ENCODE peak calls at places on chromosomes 1 and 21, in ten cellular contexts. I is HFF-Myc, D is sigmoid colon, L is ascending aorta, M is AG04450, J is cardiac fibroblast, O is lower lobe of right lung, W is prostate gland, K is tibial nerve, P is IMR-90. X is an unnamed sample.

GRCh38 chr1:17624540-17625256 is 85.2 kb downstream of the ARHGEF10L start:
- DNase-seq in I (no peak), D (peak), L (peak), M (no peak), J (peak), O (peak), W (peak), K (no peak), P (peak), X (peak)

GRCh38 chr21:31526040-31526439 is 133.5 kb upstream of the SOD1 start:
- DNase-seq in I (no peak), D (no peak), L (no peak), M (no peak), J (no peak), O (no peak), W (no peak), K (no peak), P (no peak), X (no peak)

GRCh38 chr1:86687595-86687994 is 16.8 kb upstream of the SH3GLB1 start:
- DNase-seq in I (no peak), D (no peak), L (no peak), M (no peak), J (peak), O (no peak), W (no peak), K (no peak), P (no peak), X (no peak)

GRCh38 chr1:29706936-29707335 is 470.6 kb downstream of the PTPRU start:
- DNase-seq in I (peak), D (no peak), L (no peak), M (no peak), J (peak), O (no peak), W (no peak), K (no peak), P (peak), X (peak)

GRCh38 chr1:204093421-204093717 is 20.5 kb downstream of the SOX13 start:
- DNase-seq in I (no peak), D (no peak), L (no peak), M (no peak), J (no peak), O (no peak), W (no peak), K (no peak), P (no peak), X (no peak)

GRCh38 chr21:15159382-15160020 is 94.7 kb upstream of the NRIP1 start:
- DNase-seq in I (no peak), D (no peak), L (no peak), M (no peak), J (peak), O (no peak), W (no peak), K (no peak), P (no peak), X (no peak)

GRCh38 chr1:68051475-68051874 is 1.0 kb upstream of the DIRAS3 start:
- DNase-seq in I (peak), D (no peak), L (no peak), M (peak), J (peak), O (no peak), W (peak), K (no peak), P (peak), X (peak)

GRCh38 chr1:15680131-15680530 is 4.0 kb upstream of the PLEKHM2 start:
- DNase-seq in I (no peak), D (no peak), L (no peak), M (peak), J (peak), O (no peak), W (no peak), K (no peak), P (peak), X (peak)

GRCh38 chr1:52636701-52637695 is 4.0 kb downstream of the SHISAL2A start:
- DNase-seq in I (no peak), D (no peak), L (no peak), M (no peak), J (no peak), O (peak), W (no peak), K (no peak), P (no peak), X (no peak)

GRCh38 chr1:39098569-39099250 is 72.6 kb downstream of the NDUFS5 start:
- DNase-seq in I (peak), D (peak), L (peak), M (peak), J (peak), O (no peak), W (peak), K (no peak), P (peak), X (peak)

GRCh38 chr21:24045775-24046215 is 1561.5 kb downstream of the MRPL39 start:
- DNase-seq in I (peak), D (peak), L (no peak), M (peak), J (peak), O (peak), W (peak), K (peak), P (peak), X (peak)

GRCh38 chr1:192443616-192444015 is 126.8 kb downstream of the RGS21 start:
- DNase-seq in I (no peak), D (no peak), L (no peak), M (no peak), J (no peak), O (no peak), W (no peak), K (no peak), P (peak), X (no peak)

GRCh38 chr1:96845464-96845863 is 123.9 kb downstream of the PTBP2 start:
- DNase-seq in I (no peak), D (no peak), L (no peak), M (no peak), J (peak), O (no peak), W (peak), K (no peak), P (no peak), X (no peak)

GRCh38 chr1:31064685-31065309 is 720 bp downstream of the PUM1 start:
- DNase-seq in I (no peak), D (no peak), L (no peak), M (no peak), J (peak), O (peak), W (no peak), K (no peak), P (peak), X (no peak)

GRCh38 chr1:26991310-26992116 is 2.0 kb upstream of the TRNP1 start:
- DNase-seq in I (peak), D (no peak), L (no peak), M (no peak), J (no peak), O (no peak), W (no peak), K (no peak), P (peak), X (peak)

GRCh38 chr1:213984387-213985180 is 3.2 kb upstream of the PROX1 start:
- DNase-seq in I (no peak), D (no peak), L (no peak), M (no peak), J (no peak), O (no peak), W (no peak), K (no peak), P (no peak), X (no peak)

GRCh38 chr1:41541592-41541952 is 57.1 kb upstream of the EDN2 start:
- DNase-seq in I (no peak), D (no peak), L (peak), M (no peak), J (no peak), O (no peak), W (no peak), K (no peak), P (no peak), X (no peak)

DNA sequence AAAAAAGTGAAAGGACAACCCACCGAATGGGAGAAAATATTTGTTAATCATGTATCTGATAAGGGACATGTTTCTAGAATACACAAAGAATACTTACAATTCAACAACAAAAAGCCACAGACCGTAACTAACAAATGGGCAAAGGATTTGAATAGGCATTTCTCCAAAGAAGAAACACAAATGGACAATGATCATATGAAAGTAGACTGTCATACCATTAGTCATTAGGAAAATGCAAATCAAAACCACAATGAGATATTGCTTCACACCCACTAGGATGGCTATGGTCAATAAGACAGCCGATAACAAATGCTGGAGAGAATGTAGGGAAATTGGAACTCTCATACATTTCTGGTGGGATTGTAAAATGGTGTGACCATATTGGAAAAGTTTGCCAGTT is 367.2 kb upstream of the SGIP1 start:
- DNase-seq in I (no peak), D (no peak), L (no peak), M (no peak), J (no peak), O (no peak), W (no peak), K (no peak), P (no peak), X (no peak)
- TF ChIP-seq CTCF in I (no peak), D (no peak), L (no peak), M (no peak), J (no peak), O (no peak), W (no peak), K (no peak), P (no peak), X (no peak)

GRCh38 chr1:233327938-233328660 is 575 bp downstream of the MAP3K21 start:
- DNase-seq in I (no peak), D (no peak), L (no peak), M (no peak), J (no peak), O (peak), W (peak), K (no peak), P (no peak), X (no peak)

GRCh38 chr1:233326995-233327937 is at the start of gene MAP3K21:
- DNase-seq in I (no peak), D (peak), L (peak), M (no peak), J (peak), O (peak), W (peak), K (peak), P (no peak), X (peak)

GRCh38 chr1:233331676-233332519 is 4.4 kb downstream of the MAP3K21 start:
- DNase-seq in I (no peak), D (no peak), L (no peak), M (no peak), J (no peak), O (no peak), W (no peak), K (no peak), P (no peak), X (no peak)

GRCh38 chr1:233326319-233326994 is 1.1 kb upstream of the MAP3K21 start:
- DNase-seq in I (no peak), D (no peak), L (no peak), M (no peak), J (no peak), O (no peak), W (no peak), K (no peak), P (no peak), X (no peak)

GRCh38 chr1:233328661-233329498 is 1.4 kb downstream of the MAP3K21 start:
- DNase-seq in I (no peak), D (no peak), L (no peak), M (no peak), J (no peak), O (no peak), W (no peak), K (no peak), P (no peak), X (no peak)
- H3K4me3 ChIP-seq in I (peak), D (peak), L (peak), M (peak), J (peak), O (peak), W (peak), K (peak), P (peak), X (peak)

GRCh38 chr1:160519542-160520435 is 3.3 kb downstream of the SLAMF6 start:
- DNase-seq in I (no peak), D (no peak), L (no peak), M (no peak), J (no peak), O (no peak), W (no peak), K (no peak), P (no peak), X (no peak)
- TF ChIP-seq CTCF in I (no peak), D (no peak), L (no peak), M (no peak), J (no peak), O (no peak), W (no peak), K (no peak), P (no peak), X (no peak)

DNA sequence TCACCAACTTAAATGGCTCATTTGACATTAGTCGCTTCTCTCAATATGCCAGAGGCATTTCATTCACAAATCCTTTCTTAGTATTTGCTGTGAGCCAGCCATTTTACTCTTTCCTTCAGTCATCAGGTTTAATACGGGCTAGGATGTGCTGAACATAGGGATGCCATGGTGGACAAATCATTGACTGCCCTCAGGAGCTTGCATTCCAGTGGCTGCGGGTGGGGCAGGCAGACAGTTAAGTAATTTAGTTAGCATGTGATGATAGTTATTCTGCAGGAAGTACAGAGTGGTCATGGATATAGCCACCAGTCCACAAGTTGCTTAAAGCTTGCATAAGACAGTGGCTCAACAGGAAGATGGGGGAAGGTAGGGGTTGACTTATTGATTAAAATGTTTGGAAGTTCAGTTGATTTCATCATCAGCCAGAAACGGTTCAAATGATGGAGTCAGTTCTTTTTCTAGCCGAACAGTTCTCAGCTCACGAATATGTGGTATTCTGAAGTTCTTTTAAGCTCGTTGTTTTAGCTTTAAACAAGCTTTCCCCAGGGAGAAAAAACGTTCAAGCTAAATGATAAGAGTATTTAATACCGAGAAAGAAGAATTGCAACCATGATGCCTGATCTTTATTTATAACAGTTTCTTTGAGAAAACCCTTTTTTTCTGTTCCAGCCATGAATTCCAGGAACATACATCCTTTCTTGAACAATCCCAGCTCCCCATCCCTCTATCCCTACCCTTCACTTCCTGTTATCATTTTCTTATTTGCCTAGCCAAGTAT is 1.4 kb downstream of the SLC22A15 start:
- DNase-seq in I (no peak), D (no peak), L (no peak), M (no peak), J (peak), O (peak), W (no peak), K (no peak), P (no peak), X (peak)
- H3K4me3 ChIP-seq in I (no peak), D (peak), L (peak), M (no peak), J (no peak), O (peak), W (no peak), K (peak), P (no peak), X (peak)

GRCh38 chr1:23152966-23153684 is 15.5 kb downstream of the LUZP1 start:
- DNase-seq in I (no peak), D (no peak), L (no peak), M (no peak), J (no peak), O (no peak), W (no peak), K (no peak), P (peak), X (no peak)

GRCh38 chr1:23149110-23149509 is 19.5 kb downstream of the LUZP1 start:
- DNase-seq in I (no peak), D (no peak), L (no peak), M (no peak), J (peak), O (no peak), W (peak), K (no peak), P (no peak), X (no peak)

GRCh38 chr1:23150742-23151141 is 17.9 kb downstream of the LUZP1 start:
- DNase-seq in I (no peak), D (no peak), L (no peak), M (no peak), J (no peak), O (no peak), W (no peak), K (no peak), P (no peak), X (no peak)

GRCh38 chr1:23148084-23148483 is 20.6 kb downstream of the LUZP1 start:
- DNase-seq in I (no peak), D (no peak), L (no peak), M (no peak), J (no peak), O (no peak), W (no peak), K (no peak), P (no peak), X (no peak)
- TF ChIP-seq CTCF in I (no peak), D (no peak), L (no peak), M (no peak), J (no peak), O (no peak), W (no peak), K (no peak), P (no peak), X (no peak)

GRCh38 chr21:36697473-36698159 is 1.3 kb upstream of the SIM2 start:
- DNase-seq in I (no peak), D (no peak), L (no peak), M (no peak), J (no peak), O (no peak), W (no peak), K (no peak), P (no peak), X (no peak)
- H3K4me3 ChIP-seq in I (no peak), D (no peak), L (peak), M (no peak), J (no peak), O (no peak), W (peak), K (no peak), P (peak), X (no peak)

X was measured in foreskin fibroblast.